ENCODE peak calls at places on chromosomes 4 and X, in seven cellular contexts. One of them, this sample, is unnamed.

GRCh38 chrX:26918633-26919032 is 544.5 kb downstream of the PPP4R3C start:
- DNase-seq in iPS DF 19.7: peak
- DNase-seq in germinal center: no peak
- DNase-seq in psoas muscle: no peak
- DNase-seq in MM.1S: no peak
- DNase-seq in CD8-positive, alpha-beta T cell: no peak
- DNase-seq in astrocyte of the hippocampus: no peak
- DNase-seq in this sample: no peak

GRCh38 chr4:141028024-141028529 is 105.2 kb downstream of the RNF150 start:
- DNase-seq in iPS DF 19.7: no peak
- DNase-seq in germinal center: no peak
- DNase-seq in psoas muscle: no peak
- DNase-seq in MM.1S: no peak
- DNase-seq in CD8-positive, alpha-beta T cell: no peak
- DNase-seq in astrocyte of the hippocampus: peak
- DNase-seq in this sample: no peak

GRCh38 chr4:87908341-87908740 is 67.2 kb upstream of the SPP1 start:
- DNase-seq in iPS DF 19.7: no peak
- DNase-seq in germinal center: no peak
- DNase-seq in psoas muscle: no peak
- DNase-seq in MM.1S: no peak
- DNase-seq in CD8-positive, alpha-beta T cell: no peak
- DNase-seq in astrocyte of the hippocampus: no peak
- DNase-seq in this sample: no peak

GRCh38 chrX:153537526-153538295 is 20.3 kb downstream of the ATP2B3 start:
- DNase-seq in iPS DF 19.7: no peak
- DNase-seq in germinal center: no peak
- DNase-seq in psoas muscle: no peak
- DNase-seq in MM.1S: no peak
- DNase-seq in CD8-positive, alpha-beta T cell: no peak
- DNase-seq in astrocyte of the hippocampus: no peak
- DNase-seq in this sample: no peak

GRCh38 chr4:87093443-87094123 is 126.8 kb downstream of the KLHL8 start:
- DNase-seq in iPS DF 19.7: no peak
- DNase-seq in germinal center: peak
- DNase-seq in psoas muscle: no peak
- DNase-seq in MM.1S: peak
- DNase-seq in CD8-positive, alpha-beta T cell: peak
- DNase-seq in astrocyte of the hippocampus: peak
- DNase-seq in this sample: peak

GRCh38 chrX:122739770-122740169 is 444.3 kb upstream of the GRIA3 start:
- DNase-seq in iPS DF 19.7: no peak
- DNase-seq in germinal center: no peak
- DNase-seq in psoas muscle: no peak
- DNase-seq in MM.1S: no peak
- DNase-seq in CD8-positive, alpha-beta T cell: no peak
- DNase-seq in astrocyte of the hippocampus: no peak
- DNase-seq in this sample: no peak

GRCh38 chr4:41455215-41455614 is 82.7 kb upstream of the LIMCH1 start:
- DNase-seq in iPS DF 19.7: no peak
- DNase-seq in germinal center: no peak
- DNase-seq in psoas muscle: no peak
- DNase-seq in MM.1S: no peak
- DNase-seq in CD8-positive, alpha-beta T cell: no peak
- DNase-seq in astrocyte of the hippocampus: no peak
- DNase-seq in this sample: no peak

GRCh38 chr4:150854600-150854999 is 160.5 kb downstream of the LRBA start:
- DNase-seq in iPS DF 19.7: no peak
- DNase-seq in germinal center: no peak
- DNase-seq in psoas muscle: no peak
- DNase-seq in MM.1S: no peak
- DNase-seq in CD8-positive, alpha-beta T cell: no peak
- DNase-seq in astrocyte of the hippocampus: no peak
- DNase-seq in this sample: no peak

GRCh38 chrX:119635799-119636198 is 29.6 kb upstream of the NKRF start:
- DNase-seq in iPS DF 19.7: no peak
- DNase-seq in germinal center: no peak
- DNase-seq in psoas muscle: no peak
- DNase-seq in MM.1S: no peak
- DNase-seq in CD8-positive, alpha-beta T cell: no peak
- DNase-seq in astrocyte of the hippocampus: no peak
- DNase-seq in this sample: no peak

GRCh38 chr4:1378559-1379231 is 27.5 kb downstream of the NKX1-1 start:
- DNase-seq in iPS DF 19.7: no peak
- DNase-seq in germinal center: no peak
- DNase-seq in psoas muscle: peak
- DNase-seq in MM.1S: no peak
- DNase-seq in CD8-positive, alpha-beta T cell: no peak
- DNase-seq in astrocyte of the hippocampus: no peak
- DNase-seq in this sample: no peak

GRCh38 chrX:37921758-37922157 is 74.4 kb upstream of the DYNLT3 start:
- DNase-seq in iPS DF 19.7: no peak
- DNase-seq in germinal center: no peak
- DNase-seq in psoas muscle: no peak
- DNase-seq in MM.1S: no peak
- DNase-seq in CD8-positive, alpha-beta T cell: no peak
- DNase-seq in astrocyte of the hippocampus: peak
- DNase-seq in this sample: no peak

GRCh38 chrX:110466790-110467189 is 108.1 kb downstream of the RTL9 start:
- DNase-seq in iPS DF 19.7: no peak
- DNase-seq in germinal center: no peak
- DNase-seq in psoas muscle: no peak
- DNase-seq in MM.1S: no peak
- DNase-seq in CD8-positive, alpha-beta T cell: no peak
- DNase-seq in astrocyte of the hippocampus: no peak
- DNase-seq in this sample: no peak

GRCh38 chrX:110852180-110852579 is 56.6 kb upstream of the CHRDL1 start:
- DNase-seq in iPS DF 19.7: no peak
- DNase-seq in germinal center: no peak
- DNase-seq in psoas muscle: no peak
- DNase-seq in MM.1S: peak
- DNase-seq in CD8-positive, alpha-beta T cell: no peak
- DNase-seq in astrocyte of the hippocampus: peak
- DNase-seq in this sample: no peak

GRCh38 chr4:44671636-44672035 is 6.6 kb upstream of the GUF1 start:
- DNase-seq in iPS DF 19.7: no peak
- DNase-seq in germinal center: no peak
- DNase-seq in psoas muscle: no peak
- DNase-seq in MM.1S: no peak
- DNase-seq in CD8-positive, alpha-beta T cell: no peak
- DNase-seq in astrocyte of the hippocampus: no peak
- DNase-seq in this sample: no peak

GRCh38 chrX:132119283-132119682 is 8.5 kb downstream of the FRMD7 start:
- DNase-seq in iPS DF 19.7: no peak
- DNase-seq in germinal center: no peak
- DNase-seq in psoas muscle: no peak
- DNase-seq in MM.1S: no peak
- DNase-seq in CD8-positive, alpha-beta T cell: no peak
- DNase-seq in astrocyte of the hippocampus: no peak
- DNase-seq in this sample: no peak

GRCh38 chr4:150119492-150119891 is 41.2 kb downstream of the DCLK2 start:
- DNase-seq in iPS DF 19.7: no peak
- DNase-seq in germinal center: no peak
- DNase-seq in psoas muscle: no peak
- DNase-seq in MM.1S: no peak
- DNase-seq in CD8-positive, alpha-beta T cell: no peak
- DNase-seq in astrocyte of the hippocampus: peak
- DNase-seq in this sample: no peak

GRCh38 chr4:151031831-151032605 is 16.9 kb upstream of the LRBA start:
- DNase-seq in iPS DF 19.7: no peak
- DNase-seq in germinal center: no peak
- DNase-seq in psoas muscle: no peak
- DNase-seq in MM.1S: no peak
- DNase-seq in CD8-positive, alpha-beta T cell: no peak
- DNase-seq in astrocyte of the hippocampus: peak
- DNase-seq in this sample: no peak

GRCh38 chrX:97126020-97126419 is 242.3 kb downstream of the RPA4 start:
- DNase-seq in iPS DF 19.7: no peak
- DNase-seq in germinal center: no peak
- DNase-seq in psoas muscle: no peak
- DNase-seq in MM.1S: no peak
- DNase-seq in CD8-positive, alpha-beta T cell: no peak
- DNase-seq in astrocyte of the hippocampus: peak
- DNase-seq in this sample: no peak